ENCODE peak calls at places on chromosome 1, in ten cellular contexts. One of them, this sample, is unnamed.

GRCh38 chr1:235357485-235358378 is 9.5 kb upstream of the TBCE start:
- DNase-seq in AG08396: no peak
- DNase-seq in iPS-NIHi11: peak; percentile 42
- DNase-seq in right lobe of liver: no peak
- DNase-seq in activated T-cell treated with anti-CD3 and anti-CD28 coated beads for 1 hour: no peak
- DNase-seq in hippocampal formation: no peak
- DNase-seq in left ventricle myocardium inferior: no peak
- DNase-seq in AG04449: no peak
- DNase-seq in activated CD8-positive, alpha-beta memory T cell treated with anti-CD3 and anti-CD28 coated beads for 1 hour: no peak
- DNase-seq in NCI-H1436: peak; percentile 37
- DNase-seq in this sample: no peak

GRCh38 chr1:110292327-110292741 is 46.8 kb upstream of the RBM15 start:
- DNase-seq in AG04449: no peak
- DNase-seq in AG08396: no peak
- DNase-seq in right lobe of liver: no peak
- DNase-seq in NCI-H1436: no peak
- DNase-seq in hippocampal formation: no peak
- DNase-seq in iPS-NIHi11: no peak
- DNase-seq in activated T-cell treated with anti-CD3 and anti-CD28 coated beads for 1 hour: no peak
- DNase-seq in activated CD8-positive, alpha-beta memory T cell treated with anti-CD3 and anti-CD28 coated beads for 1 hour: no peak
- DNase-seq in left ventricle myocardium inferior: no peak
- DNase-seq in this sample: no peak

GRCh38 chr1:227901906-227902640 is 45.7 kb downstream of the WNT9A start:
- DNase-seq in AG08396: peak; percentile 52
- DNase-seq in activated T-cell treated with anti-CD3 and anti-CD28 coated beads for 1 hour: no peak
- DNase-seq in right lobe of liver: peak; percentile 7
- DNase-seq in hippocampal formation: no peak
- DNase-seq in activated CD8-positive, alpha-beta memory T cell treated with anti-CD3 and anti-CD28 coated beads for 1 hour: no peak
- DNase-seq in iPS-NIHi11: peak; percentile 75
- DNase-seq in left ventricle myocardium inferior: peak; percentile 4
- DNase-seq in NCI-H1436: no peak
- DNase-seq in AG04449: no peak
- DNase-seq in this sample: no peak

GRCh38 chr1:43853161-43853921 is 80.3 kb upstream of the ARTN start:
- DNase-seq in iPS-NIHi11: no peak
- DNase-seq in right lobe of liver: peak; percentile 46
- DNase-seq in left ventricle myocardium inferior: peak; percentile 74
- DNase-seq in NCI-H1436: peak; percentile 40
- DNase-seq in activated CD8-positive, alpha-beta memory T cell treated with anti-CD3 and anti-CD28 coated beads for 1 hour: no peak
- DNase-seq in AG04449: peak; percentile 33
- DNase-seq in hippocampal formation: peak; percentile 30
- DNase-seq in activated T-cell treated with anti-CD3 and anti-CD28 coated beads for 1 hour: no peak
- DNase-seq in AG08396: peak; percentile 48
- DNase-seq in this sample: peak; percentile 47

GRCh38 chr1:89844236-89844807 is 23.5 kb downstream of the LRRC8D start:
- DNase-seq in activated CD8-positive, alpha-beta memory T cell treated with anti-CD3 and anti-CD28 coated beads for 1 hour: peak; percentile 14
- DNase-seq in left ventricle myocardium inferior: no peak
- DNase-seq in activated T-cell treated with anti-CD3 and anti-CD28 coated beads for 1 hour: no peak
- DNase-seq in AG08396: peak; percentile 48
- DNase-seq in right lobe of liver: no peak
- DNase-seq in iPS-NIHi11: no peak
- DNase-seq in NCI-H1436: no peak
- DNase-seq in AG04449: no peak
- DNase-seq in hippocampal formation: no peak
- DNase-seq in this sample: peak; percentile 46

GRCh38 chr1:226656201-226656600 is 82.9 kb downstream of the ITPKB start:
- DNase-seq in AG08396: no peak
- DNase-seq in activated T-cell treated with anti-CD3 and anti-CD28 coated beads for 1 hour: no peak
- DNase-seq in NCI-H1436: no peak
- DNase-seq in hippocampal formation: no peak
- DNase-seq in right lobe of liver: no peak
- DNase-seq in left ventricle myocardium inferior: peak; percentile 11
- DNase-seq in activated CD8-positive, alpha-beta memory T cell treated with anti-CD3 and anti-CD28 coated beads for 1 hour: no peak
- DNase-seq in iPS-NIHi11: peak; percentile 47
- DNase-seq in AG04449: no peak
- DNase-seq in this sample: no peak

GRCh38 chr1:247639381-247639981 is 34.1 kb downstream of the OR2G3 start:
- DNase-seq in iPS-NIHi11: peak; percentile 94
- DNase-seq in hippocampal formation: peak; percentile 23
- DNase-seq in activated CD8-positive, alpha-beta memory T cell treated with anti-CD3 and anti-CD28 coated beads for 1 hour: no peak
- DNase-seq in activated T-cell treated with anti-CD3 and anti-CD28 coated beads for 1 hour: no peak
- DNase-seq in NCI-H1436: no peak
- DNase-seq in right lobe of liver: peak; percentile 72
- DNase-seq in left ventricle myocardium inferior: peak; percentile 72
- DNase-seq in AG04449: no peak
- DNase-seq in AG08396: peak; percentile 30
- DNase-seq in this sample: no peak

GRCh38 chr1:5448486-5448885 is 543.7 kb downstream of the NPHP4 start:
- DNase-seq in activated CD8-positive, alpha-beta memory T cell treated with anti-CD3 and anti-CD28 coated beads for 1 hour: no peak
- DNase-seq in left ventricle myocardium inferior: no peak
- DNase-seq in iPS-NIHi11: peak; percentile 68
- DNase-seq in AG04449: no peak
- DNase-seq in hippocampal formation: no peak
- DNase-seq in right lobe of liver: no peak
- DNase-seq in AG08396: no peak
- DNase-seq in activated T-cell treated with anti-CD3 and anti-CD28 coated beads for 1 hour: peak; percentile 20
- DNase-seq in NCI-H1436: no peak
- DNase-seq in this sample: no peak

This sample was measured in GM20000.